ENCODE peak calls at places on chromosomes 3 and 15, in five cellular contexts. One of them, this sample, is unnamed.

GRCh38 chr3:175664911-175665310 is 805.8 kb downstream of the NAALADL2 start:
- DNase-seq in A549: no peak
- DNase-seq in K562: no peak
- DNase-seq in HCT116: no peak
- DNase-seq in endothelial cell of umbilical vein: no peak
- DNase-seq in this sample: no peak

GRCh38 chr15:25093455-25094029 is 138.8 kb downstream of the SNRPN start:
- DNase-seq in A549: no peak
- DNase-seq in K562: no peak
- DNase-seq in HCT116: no peak
- DNase-seq in endothelial cell of umbilical vein: no peak
- DNase-seq in this sample: no peak

GRCh38 chr15:27509014-27509413 is 538.0 kb downstream of the GABRG3 start:
- DNase-seq in A549: no peak
- DNase-seq in K562: no peak
- DNase-seq in HCT116: no peak
- DNase-seq in endothelial cell of umbilical vein: no peak
- DNase-seq in this sample: no peak

GRCh38 chr3:185152433-185153169 is at the start of gene C3orf70:
- DNase-seq in A549: peak; percentile 16
- DNase-seq in K562: peak; percentile 52
- DNase-seq in HCT116: no peak
- DNase-seq in endothelial cell of umbilical vein: peak; percentile 40
- DNase-seq in this sample: peak; percentile 62

GRCh38 chr15:83739629-83740028 is 85.7 kb downstream of the ADAMTSL3 start:
- DNase-seq in A549: no peak
- DNase-seq in K562: no peak
- DNase-seq in HCT116: no peak
- DNase-seq in endothelial cell of umbilical vein: no peak
- DNase-seq in this sample: no peak

GRCh38 chr3:23455775-23456174 is 252.6 kb downstream of the UBE2E2 start:
- DNase-seq in A549: peak; percentile 14
- DNase-seq in K562: no peak
- DNase-seq in HCT116: no peak
- DNase-seq in endothelial cell of umbilical vein: no peak
- DNase-seq in this sample: peak; percentile 59

GRCh38 chr3:98068824-98069223 is 18.1 kb upstream of the OR5AC2 start:
- DNase-seq in A549: no peak
- DNase-seq in K562: no peak
- DNase-seq in HCT116: peak; percentile 6
- DNase-seq in endothelial cell of umbilical vein: no peak
- DNase-seq in this sample: no peak

GRCh38 chr3:31135546-31135945 is 241.1 kb upstream of the GADL1 start:
- DNase-seq in A549: no peak
- DNase-seq in K562: no peak
- DNase-seq in HCT116: no peak
- DNase-seq in endothelial cell of umbilical vein: no peak
- DNase-seq in this sample: no peak

GRCh38 chr15:69317392-69317841 is 18.7 kb downstream of the PAQR5 start:
- DNase-seq in A549: no peak
- DNase-seq in K562: no peak
- DNase-seq in HCT116: no peak
- DNase-seq in endothelial cell of umbilical vein: no peak
- DNase-seq in this sample: no peak

GRCh38 chr3:42499478-42499871 is 3.0 kb upstream of the VIPR1 start:
- DNase-seq in A549: no peak
- DNase-seq in K562: no peak
- DNase-seq in HCT116: no peak
- DNase-seq in endothelial cell of umbilical vein: no peak
- DNase-seq in this sample: no peak

GRCh38 chr3:139586420-139587017 is 47.0 kb upstream of the RBP1 start:
- DNase-seq in A549: no peak
- DNase-seq in K562: no peak
- DNase-seq in HCT116: no peak
- DNase-seq in endothelial cell of umbilical vein: no peak
- DNase-seq in this sample: no peak

GRCh38 chr3:71942432-71942831 is 157.5 kb upstream of the PROK2 start:
- DNase-seq in A549: no peak
- DNase-seq in K562: no peak
- DNase-seq in HCT116: no peak
- DNase-seq in endothelial cell of umbilical vein: no peak
- DNase-seq in this sample: no peak

GRCh38 chr3:133930341-133930933 is 34.8 kb upstream of the RAB6B start:
- DNase-seq in A549: peak; percentile 58
- DNase-seq in K562: peak; percentile 26
- DNase-seq in HCT116: peak; percentile 41
- DNase-seq in endothelial cell of umbilical vein: peak; percentile 66
- DNase-seq in this sample: peak; percentile 79

GRCh38 chr15:51982013-51982769 is 10.6 kb upstream of the LEO1 start:
- DNase-seq in A549: peak; percentile 89
- DNase-seq in K562: peak; percentile 57
- DNase-seq in HCT116: peak; percentile 50
- DNase-seq in endothelial cell of umbilical vein: peak; percentile 94
- DNase-seq in this sample: peak; percentile 94

GRCh38 chr15:67171471-67171870 is 83.0 kb downstream of the AAGAB start:
- DNase-seq in A549: no peak
- DNase-seq in K562: no peak
- DNase-seq in HCT116: no peak
- DNase-seq in endothelial cell of umbilical vein: no peak
- DNase-seq in this sample: no peak

GRCh38 chr3:196689941-196690660 is 21.9 kb downstream of the CEP19 start:
- DNase-seq in A549: no peak
- DNase-seq in K562: no peak
- DNase-seq in HCT116: no peak
- DNase-seq in endothelial cell of umbilical vein: no peak
- DNase-seq in this sample: peak; percentile 65

GRCh38 chr15:40342421-40343313 is 1.9 kb upstream of the CCDC9B start:
- DNase-seq in A549: no peak
- DNase-seq in K562: no peak
- DNase-seq in HCT116: no peak
- DNase-seq in endothelial cell of umbilical vein: peak; percentile 15
- DNase-seq in this sample: no peak

GRCh38 chr15:33834892-33835730 is 133.2 kb upstream of the CHRM5 start:
- DNase-seq in A549: no peak
- DNase-seq in K562: no peak
- DNase-seq in HCT116: no peak
- DNase-seq in endothelial cell of umbilical vein: no peak
- DNase-seq in this sample: no peak

GRCh38 chr3:46896386-46896785 is 18.9 kb downstream of the PTH1R start:
- DNase-seq in A549: no peak
- DNase-seq in K562: no peak
- DNase-seq in HCT116: no peak
- DNase-seq in endothelial cell of umbilical vein: no peak
- DNase-seq in this sample: no peak

GRCh38 chr3:11447584-11448200 is 175.5 kb downstream of the ATG7 start:
- DNase-seq in A549: no peak
- DNase-seq in K562: no peak
- DNase-seq in HCT116: no peak
- DNase-seq in endothelial cell of umbilical vein: no peak
- DNase-seq in this sample: no peak

GRCh38 chr15:62896969-62897486 is 145.5 kb upstream of the TPM1 start:
- DNase-seq in A549: peak; percentile 99
- DNase-seq in K562: peak; percentile 64
- DNase-seq in HCT116: peak; percentile 94
- DNase-seq in endothelial cell of umbilical vein: peak; percentile 99
- DNase-seq in this sample: no peak

GRCh38 chr3:107674371-107674770 is 151.6 kb downstream of the BBX start:
- DNase-seq in A549: no peak
- DNase-seq in K562: no peak
- DNase-seq in HCT116: no peak
- DNase-seq in endothelial cell of umbilical vein: no peak
- DNase-seq in this sample: no peak

GRCh38 chr3:87580782-87581181 is 304.4 kb upstream of the POU1F1 start:
- DNase-seq in A549: no peak
- DNase-seq in K562: no peak
- DNase-seq in HCT116: no peak
- DNase-seq in endothelial cell of umbilical vein: no peak
- DNase-seq in this sample: no peak

GRCh38 chr3:35198857-35199256 is 440.5 kb upstream of the ARPP21 start:
- DNase-seq in A549: no peak
- DNase-seq in K562: no peak
- DNase-seq in HCT116: no peak
- DNase-seq in endothelial cell of umbilical vein: no peak
- DNase-seq in this sample: no peak

GRCh38 chr3:57755368-57756021 is 614 bp upstream of the SLMAP start:
- DNase-seq in A549: peak; percentile 63
- DNase-seq in K562: peak; percentile 51
- DNase-seq in HCT116: peak; percentile 68
- DNase-seq in endothelial cell of umbilical vein: peak; percentile 82
- DNase-seq in this sample: peak; percentile 78
- TF ChIP-seq MAX in A549: no peak
- TF ChIP-seq MAX in K562: no peak
- TF ChIP-seq MAX in HCT116: no peak
- TF ChIP-seq MAX in endothelial cell of umbilical vein: no peak
- TF ChIP-seq MAX in this sample: no peak

DNA sequence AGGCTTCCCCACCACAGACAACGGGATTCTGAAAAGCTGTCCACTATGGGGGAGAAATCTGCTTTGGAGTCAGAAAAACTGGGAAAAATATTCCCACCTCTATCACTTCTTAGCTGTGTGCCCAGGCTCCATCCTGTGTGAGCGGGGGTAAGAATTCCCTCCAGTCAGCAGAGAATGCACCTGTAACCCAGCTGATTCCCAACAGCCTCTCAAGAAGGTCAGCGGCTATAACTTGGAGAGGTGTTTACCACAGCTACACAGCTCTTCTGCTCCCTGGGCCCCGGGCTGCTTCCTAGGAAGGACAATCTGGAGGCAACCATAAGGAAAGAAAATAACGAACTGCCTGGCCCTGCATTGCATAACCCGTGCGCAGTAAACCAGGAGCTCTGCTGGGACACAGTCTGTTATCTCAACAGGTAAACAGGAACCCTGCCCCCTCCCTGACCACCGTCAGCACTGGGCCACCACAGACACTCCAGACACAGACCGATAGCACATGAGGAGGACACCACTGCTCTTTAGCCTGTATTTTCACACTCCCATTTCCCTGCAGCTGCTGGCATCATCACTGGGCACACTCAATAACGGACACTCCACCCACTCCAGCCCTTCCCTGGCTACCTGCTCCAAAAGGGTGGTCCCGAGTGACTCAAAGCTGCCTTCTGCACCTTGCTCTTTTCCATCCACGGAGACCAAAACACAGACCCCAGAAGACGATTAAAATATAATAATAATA is 2.1 kb downstream of the RAB43 start:
- DNase-seq in A549: no peak
- DNase-seq in K562: peak; percentile 33
- DNase-seq in HCT116: no peak
- DNase-seq in endothelial cell of umbilical vein: peak; percentile 31
- DNase-seq in this sample: peak; percentile 36
- TF ChIP-seq POLR2A in A549: no peak
- TF ChIP-seq POLR2A in K562: no peak
- TF ChIP-seq POLR2A in HCT116: no peak
- TF ChIP-seq POLR2A in endothelial cell of umbilical vein: no peak
- TF ChIP-seq POLR2A in this sample: no peak

GRCh38 chr3:41329881-41330280 is 130.6 kb downstream of the CTNNB1 start:
- DNase-seq in A549: no peak
- DNase-seq in K562: no peak
- DNase-seq in HCT116: no peak
- DNase-seq in endothelial cell of umbilical vein: no peak
- DNase-seq in this sample: no peak

GRCh38 chr3:41331023-41331422 is 131.7 kb downstream of the CTNNB1 start:
- DNase-seq in A549: no peak
- DNase-seq in K562: no peak
- DNase-seq in HCT116: no peak
- DNase-seq in endothelial cell of umbilical vein: no peak
- DNase-seq in this sample: no peak

GRCh38 chr3:41330465-41330864 is 131.2 kb downstream of the CTNNB1 start:
- DNase-seq in A549: no peak
- DNase-seq in K562: no peak
- DNase-seq in HCT116: no peak
- DNase-seq in endothelial cell of umbilical vein: no peak
- DNase-seq in this sample: no peak

GRCh38 chr3:41327718-41328117 is 128.4 kb downstream of the CTNNB1 start:
- DNase-seq in A549: no peak
- DNase-seq in K562: no peak
- DNase-seq in HCT116: no peak
- DNase-seq in endothelial cell of umbilical vein: no peak
- DNase-seq in this sample: no peak

GRCh38 chr3:41328916-41329315 is 129.6 kb downstream of the CTNNB1 start:
- DNase-seq in A549: no peak
- DNase-seq in K562: no peak
- DNase-seq in HCT116: no peak
- DNase-seq in endothelial cell of umbilical vein: no peak
- DNase-seq in this sample: no peak
- TF ChIP-seq MAX in A549: no peak
- TF ChIP-seq MAX in K562: no peak
- TF ChIP-seq MAX in HCT116: no peak
- TF ChIP-seq MAX in endothelial cell of umbilical vein: no peak
- TF ChIP-seq MAX in this sample: no peak

GRCh38 chr3:4978259-4978965 is 825 bp upstream of the BHLHE40 start:
- DNase-seq in A549: peak; percentile 98
- DNase-seq in K562: peak; percentile 96
- DNase-seq in HCT116: peak; percentile 94
- DNase-seq in endothelial cell of umbilical vein: peak; percentile 98
- DNase-seq in this sample: peak; percentile 98

GRCh38 chr3:4978966-4979400 is 254 bp upstream of the BHLHE40 start:
- DNase-seq in A549: peak; percentile 99
- DNase-seq in K562: peak; percentile 95
- DNase-seq in HCT116: peak; percentile 95
- DNase-seq in endothelial cell of umbilical vein: peak; percentile 95
- DNase-seq in this sample: peak; percentile 91

GRCh38 chr3:4976109-4976508 is 3.1 kb upstream of the BHLHE40 start:
- DNase-seq in A549: peak; percentile 94
- DNase-seq in K562: peak; percentile 81
- DNase-seq in HCT116: peak; percentile 87
- DNase-seq in endothelial cell of umbilical vein: peak; percentile 69
- DNase-seq in this sample: peak; percentile 94

GRCh38 chr3:4977889-4978258 is 1.4 kb upstream of the BHLHE40 start:
- DNase-seq in A549: no peak
- DNase-seq in K562: no peak
- DNase-seq in HCT116: no peak
- DNase-seq in endothelial cell of umbilical vein: no peak
- DNase-seq in this sample: no peak

DNA sequence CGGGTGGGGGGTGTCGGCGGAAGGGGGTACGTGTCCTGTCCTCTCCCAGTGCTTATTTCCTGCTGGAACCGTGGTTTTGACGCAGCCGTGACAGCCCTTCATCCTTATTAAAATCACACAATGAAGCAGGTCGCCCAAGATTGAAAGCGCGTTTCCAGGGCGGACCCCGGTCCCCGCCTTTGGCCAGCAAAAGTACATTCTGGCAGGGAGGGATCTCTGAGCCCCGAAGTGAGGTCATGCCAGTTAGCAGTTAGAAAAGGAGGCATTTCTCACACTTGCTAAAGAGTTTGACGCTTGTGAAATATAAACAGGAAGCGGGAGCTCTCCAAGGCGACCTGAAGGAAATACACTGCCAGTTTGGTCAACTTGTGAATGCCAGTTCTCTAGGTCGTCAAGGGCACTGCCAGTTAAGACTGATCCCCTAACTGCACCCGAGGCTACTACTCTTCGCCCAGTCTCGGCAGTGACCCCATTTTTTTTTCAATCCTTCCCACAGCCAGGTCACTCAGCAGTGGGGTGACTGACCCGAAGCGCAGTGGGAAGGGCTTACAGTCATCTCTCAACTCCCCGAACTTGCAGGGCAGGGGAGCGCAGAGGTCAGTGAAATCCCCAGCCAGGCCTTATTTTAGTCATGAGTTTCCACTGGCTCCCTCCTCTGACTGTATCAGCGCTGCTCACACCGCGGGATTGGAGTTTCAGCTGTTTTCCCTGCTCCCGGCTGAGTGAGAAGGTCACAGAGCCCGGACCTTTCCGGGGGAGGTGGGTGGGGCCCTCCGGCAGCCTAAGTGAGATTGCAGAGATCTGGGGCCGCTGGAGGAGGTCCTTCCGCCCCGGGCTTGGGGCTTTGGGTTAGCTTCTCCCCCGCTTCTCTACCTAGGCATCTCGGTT is 2.0 kb upstream of the BHLHE40 start:
- DNase-seq in A549: peak; percentile 88
- DNase-seq in K562: peak; percentile 91
- DNase-seq in HCT116: no peak
- DNase-seq in endothelial cell of umbilical vein: peak; percentile 92
- DNase-seq in this sample: peak; percentile 91
- TF ChIP-seq POLR2A in A549: peak; percentile 20
- TF ChIP-seq POLR2A in K562: peak; percentile 7
- TF ChIP-seq POLR2A in HCT116: peak; percentile 27
- TF ChIP-seq POLR2A in endothelial cell of umbilical vein: no peak
- TF ChIP-seq POLR2A in this sample: no peak

This sample was measured in NB4.